ENCODE peak calls at places on chromosomes 1 and 21, in seven cellular contexts. N is cardiac muscle cell; I is CD8-positive, alpha-beta memory T cell; F is CD8-positive, alpha-beta T cell; T is left ventricle myocardium inferior; L is tibial nerve; E is uterus. S is an unnamed sample.

GRCh38 chr1:227884370-227885134 is 63.2 kb downstream of the WNT9A start:
- DNase-seq in T (no peak), F (peak; percentile 10), N (no peak), I (no peak), E (peak; percentile 15), L (no peak), S (no peak)

GRCh38 chr1:225454067-225454618 is 26.3 kb upstream of the LBR start:
- DNase-seq in L (no peak), T (no peak), I (no peak), F (no peak), N (no peak), E (no peak), S (peak; percentile 49)

GRCh38 chr1:60972841-60973364 is 109.5 kb upstream of the NFIA start:
- DNase-seq in I (no peak), T (no peak), N (peak; percentile 76), F (no peak), E (no peak), L (no peak), S (no peak)

GRCh38 chr1:100606438-100606837 is 68.5 kb downstream of the GPR88 start:
- DNase-seq in I (no peak), F (no peak), N (peak; percentile 81), E (no peak), T (peak; percentile 24), L (peak; percentile 32), S (no peak)

GRCh38 chr1:207873055-207873890 is 37.7 kb downstream of the CD34 start:
- DNase-seq in I (no peak), E (no peak), T (no peak), F (peak; percentile 32), N (no peak), L (no peak), S (no peak)

GRCh38 chr1:164787834-164788231 is 228.8 kb downstream of the PBX1 start:
- DNase-seq in L (no peak), T (no peak), F (no peak), E (no peak), I (no peak), N (no peak), S (no peak)

GRCh38 chr1:2103266-2103900 is 53.2 kb downstream of the PRKCZ start:
- DNase-seq in N (no peak), F (no peak), I (no peak), T (peak; percentile 1), E (no peak), L (no peak), S (no peak)

GRCh38 chr1:110638556-110638955 is 32.4 kb upstream of the KCNA2 start:
- DNase-seq in T (no peak), F (no peak), N (no peak), L (no peak), I (no peak), E (no peak), S (no peak)

GRCh38 chr1:23422313-23422877 is 2.2 kb downstream of the TCEA3 start:
- DNase-seq in L (peak; percentile 53), F (peak; percentile 58), E (peak; percentile 76), I (peak; percentile 14), N (peak; percentile 88), T (peak; percentile 78), S (peak; percentile 87)

GRCh38 chr1:10399487-10399917 is 638 bp downstream of the PGD start:
- DNase-seq in N (peak; percentile 54), T (peak; percentile 28), I (no peak), L (peak; percentile 21), E (no peak), F (no peak), S (peak; percentile 72)

GRCh38 chr1:46687095-46687659 is 15.5 kb downstream of the TEX38 start:
- DNase-seq in T (peak; percentile 70), N (peak; percentile 80), F (no peak), L (peak; percentile 51), I (no peak), E (peak; percentile 77), S (peak; percentile 80)

GRCh38 chr1:38962560-38962959 is 20.9 kb upstream of the RHBDL2 start:
- DNase-seq in T (no peak), L (no peak), E (no peak), F (no peak), I (no peak), N (peak; percentile 32), S (no peak)

GRCh38 chr1:69766431-69766830 is 198.7 kb downstream of the LRRC7 start:
- DNase-seq in L (no peak), T (no peak), E (no peak), I (no peak), N (peak; percentile 1), F (no peak), S (no peak)

GRCh38 chr1:43063394-43064219 is 104.9 kb upstream of the SLC2A1 start:
- DNase-seq in T (no peak), F (no peak), L (no peak), N (no peak), I (no peak), E (no peak), S (no peak)

GRCh38 chr1:17909634-17910033 is 154.5 kb downstream of the ACTL8 start:
- DNase-seq in L (no peak), F (no peak), N (peak; percentile 49), E (no peak), I (no peak), T (no peak), S (no peak)

GRCh38 chr1:160681067-160681890 is 30.3 kb downstream of the CD48 start:
- DNase-seq in E (peak; percentile 29), F (peak; percentile 89), N (peak; percentile 87), L (peak; percentile 41), I (peak; percentile 77), T (peak; percentile 48), S (peak; percentile 76)

GRCh38 chr1:9996624-9997582 is at the start of gene RBP7:
- DNase-seq in T (peak; percentile 36), L (no peak), N (no peak), F (no peak), E (peak; percentile 16), I (no peak), S (peak; percentile 26)

GRCh38 chr1:18183477-18183974 is 75.9 kb downstream of the IGSF21 start:
- DNase-seq in F (no peak), N (no peak), L (no peak), E (no peak), I (no peak), T (no peak), S (no peak)

GRCh38 chr21:44944596-44944995 is 4.8 kb downstream of the SLX9 start:
- DNase-seq in E (no peak), N (no peak), F (no peak), L (no peak), I (no peak), T (no peak), S (peak; percentile 56)

GRCh38 chr1:233523047-233523446 is 90.9 kb upstream of the KCNK1 start:
- DNase-seq in I (no peak), N (no peak), E (no peak), F (no peak), T (no peak), L (no peak), S (no peak)

GRCh38 chr1:221001167-221001566 is 121.9 kb downstream of the HLX start:
- DNase-seq in T (no peak), L (no peak), E (no peak), I (no peak), F (no peak), N (no peak), S (no peak)

DNA sequence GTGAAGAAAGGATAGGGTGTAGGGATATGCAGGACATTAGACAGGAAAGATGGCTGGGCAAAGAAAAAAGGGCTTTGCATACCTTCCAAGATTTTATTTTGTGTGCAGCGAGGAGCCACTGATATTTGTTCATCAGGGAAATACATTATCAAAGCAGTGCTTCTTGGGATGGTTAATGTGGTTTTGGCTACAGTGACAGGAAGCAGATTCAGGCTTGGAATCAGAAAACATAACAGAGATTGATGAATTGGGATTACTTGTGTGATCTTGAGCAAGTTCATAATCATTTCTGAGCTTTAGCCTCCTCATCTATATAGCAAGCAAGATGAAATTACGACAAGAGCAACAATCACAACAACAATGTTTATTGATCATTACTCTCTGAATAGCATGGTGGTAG is 249.2 kb upstream of the SGIP1 start:
- DNase-seq in F (no peak), I (no peak), E (no peak), L (no peak), T (no peak), N (no peak), S (no peak)
- H3K4me1 ChIP-seq in F (peaks cover 44% of the 10 kb centered on the region), I (peaks cover 50% of the 10 kb centered on the region), E (no peaks in the 10 kb centered on the region), L (peaks cover 12% of the 10 kb centered on the region), T (peaks cover 25% of the 10 kb centered on the region), N (peaks cover 13% of the 10 kb centered on the region), S (peaks cover 32% of the 10 kb centered on the region)

GRCh38 chr1:199150764-199151163 is 511.9 kb downstream of the PTPRC start:
- DNase-seq in E (no peak), T (no peak), N (no peak), I (no peak), L (no peak), F (no peak), S (no peak)

GRCh38 chr1:199149591-199149990 is 510.8 kb downstream of the PTPRC start:
- DNase-seq in N (no peak), E (no peak), F (no peak), I (no peak), T (no peak), L (no peak), S (no peak)

GRCh38 chr1:199151634-199152429 is 513.0 kb downstream of the PTPRC start:
- DNase-seq in T (no peak), E (no peak), I (no peak), N (no peak), L (no peak), F (no peak), S (no peak)

GRCh38 chr1:199155166-199156033 is 516.6 kb downstream of the PTPRC start:
- DNase-seq in I (no peak), F (no peak), N (no peak), E (no peak), L (no peak), T (no peak), S (no peak)

GRCh38 chr1:199152676-199153075 is 513.8 kb downstream of the PTPRC start:
- DNase-seq in L (no peak), T (no peak), E (no peak), I (no peak), N (no peak), F (no peak), S (no peak)
- H3K4me1 ChIP-seq in L (no peaks in the 10 kb centered on the region), T (no peaks in the 10 kb centered on the region), E (no peaks in the 10 kb centered on the region), I (no peaks in the 10 kb centered on the region), N (no peaks in the 10 kb centered on the region), F (no peaks in the 10 kb centered on the region), S (no peaks in the 10 kb centered on the region)

GRCh38 chr1:19398309-19398760 is 86.2 kb downstream of the SLC66A1 start:
- DNase-seq in N (peak; percentile 94), T (no peak), F (no peak), I (no peak), L (no peak), E (no peak), S (peak; percentile 76)
- H3K4me1 ChIP-seq in N (peaks cover 18% of the 10 kb centered on the region), T (peaks cover 79% of the 10 kb centered on the region), F (peaks cover 37% of the 10 kb centered on the region), I (peaks cover 16% of the 10 kb centered on the region), L (peaks cover 78% of the 10 kb centered on the region), E (peaks cover 29% of the 10 kb centered on the region), S (peaks cover 90% of the 10 kb centered on the region)

GRCh38 chr1:51294566-51295184 is 35.7 kb downstream of the TTC39A start:
- DNase-seq in I (no peak), T (no peak), E (no peak), N (no peak), F (no peak), L (no peak), S (peak; percentile 55)

GRCh38 chr1:51297401-51298321 is 32.7 kb downstream of the TTC39A start:
- DNase-seq in L (no peak), T (no peak), E (no peak), N (no peak), F (no peak), I (no peak), S (no peak)

GRCh38 chr1:51293898-51294515 is 36.4 kb downstream of the TTC39A start:
- DNase-seq in N (no peak), F (no peak), L (no peak), E (no peak), T (no peak), I (no peak), S (no peak)

GRCh38 chr1:51296379-51297357 is 33.7 kb downstream of the TTC39A start:
- DNase-seq in F (peak; percentile 69), T (peak; percentile 85), E (peak; percentile 83), I (peak; percentile 63), L (peak; percentile 87), N (peak; percentile 85), S (peak; percentile 90)

GRCh38 chr1:51295926-51296325 is 34.4 kb downstream of the TTC39A start:
- DNase-seq in E (no peak), L (no peak), N (no peak), T (no peak), I (no peak), F (no peak), S (peak; percentile 59)
- H3K4me1 ChIP-seq in E (no peaks in the 10 kb centered on the region), L (peaks cover 13% of the 10 kb centered on the region), N (no peaks in the 10 kb centered on the region), T (peaks cover 17% of the 10 kb centered on the region), I (no peaks in the 10 kb centered on the region), F (peaks cover 5% of the 10 kb centered on the region), S (no peaks in the 10 kb centered on the region)